ENCODE peak calls at places on chromosome 6, in seven cellular contexts. M is neural progenitor cell, Q is hepatocyte, N is OCI-LY7, D is SK-N-SH, S is HCT116, O is PC-3. H is an unnamed sample.

GRCh38 chr6:142398353-142398752 is 96.5 kb downstream of the ADGRG6 start:
- DNase-seq in M (no peak), Q (no peak), N (no peak), D (no peak), S (no peak), O (no peak), H (no peak)

GRCh38 chr6:157597461-157598312 is 216.7 kb downstream of the ZDHHC14 start:
- DNase-seq in M (peak), Q (peak), N (peak), D (peak), S (peak), O (peak), H (peak)

GRCh38 chr6:35048631-35049083 is 92.5 kb downstream of the TCP11 start:
- DNase-seq in M (peak), Q (peak), N (peak), D (peak), S (no peak), O (no peak), H (peak)

GRCh38 chr6:3247255-3248146 is 11.2 kb upstream of the PSMG4 start:
- DNase-seq in M (peak), Q (peak), N (no peak), D (peak), S (no peak), O (peak), H (peak)

GRCh38 chr6:84284428-84285033 is 57.1 kb upstream of the CEP162 start:
- DNase-seq in M (peak), Q (peak), N (no peak), D (peak), S (peak), O (peak), H (peak)

GRCh38 chr6:105397987-105398386 is 4.9 kb downstream of the PREP start:
- DNase-seq in M (peak), Q (no peak), N (no peak), D (no peak), S (no peak), O (no peak), H (peak)

GRCh38 chr6:115591973-115592486 is 468.7 kb downstream of the FRK start:
- DNase-seq in M (no peak), Q (no peak), N (no peak), D (no peak), S (no peak), O (peak), H (no peak)

GRCh38 chr6:85496856-85497255 is 47.0 kb downstream of the NT5E start:
- DNase-seq in M (no peak), Q (no peak), N (no peak), D (no peak), S (no peak), O (no peak), H (no peak)

GRCh38 chr6:132695773-132696172 is 18.1 kb downstream of the VNN1 start:
- DNase-seq in M (no peak), Q (no peak), N (no peak), D (no peak), S (no peak), O (no peak), H (no peak)

GRCh38 chr6:56851104-56851503 is 103.8 kb upstream of the BEND6 start:
- DNase-seq in M (peak), Q (peak), N (no peak), D (peak), S (no peak), O (no peak), H (peak)

GRCh38 chr6:35677456-35677855 is 11.3 kb downstream of the FKBP5 start:
- DNase-seq in M (no peak), Q (no peak), N (no peak), D (no peak), S (no peak), O (no peak), H (no peak)

GRCh38 chr6:73032586-73032985 is 192.7 kb downstream of the KHDC1L start:
- DNase-seq in M (no peak), Q (no peak), N (no peak), D (no peak), S (peak), O (peak), H (no peak)

GRCh38 chr6:97687916-97688315 is 404.9 kb upstream of the MMS22L start:
- DNase-seq in M (no peak), Q (no peak), N (no peak), D (no peak), S (no peak), O (no peak), H (no peak)

GRCh38 chr6:7058250-7058923 is 49.4 kb upstream of the RREB1 start:
- DNase-seq in M (no peak), Q (peak), N (no peak), D (no peak), S (peak), O (peak), H (no peak)

GRCh38 chr6:135493218-135493961 is 4.2 kb downstream of the AHI1 start:
- DNase-seq in M (no peak), Q (no peak), N (no peak), D (no peak), S (no peak), O (peak), H (no peak)

GRCh38 chr6:135498178-135498841 is 770 bp upstream of the AHI1 start:
- DNase-seq in M (peak), Q (peak), N (peak), D (peak), S (peak), O (peak), H (peak)

GRCh38 chr6:135496805-135497411 is 632 bp downstream of the AHI1 start:
- DNase-seq in M (no peak), Q (no peak), N (no peak), D (no peak), S (no peak), O (no peak), H (no peak)

GRCh38 chr6:135499441-135500340 is 2.2 kb upstream of the AHI1 start:
- DNase-seq in M (no peak), Q (no peak), N (no peak), D (no peak), S (no peak), O (no peak), H (no peak)

GRCh38 chr6:135497412-135498177 is at the start of gene AHI1:
- DNase-seq in M (peak), Q (peak), N (peak), D (peak), S (peak), O (peak), H (peak)
- TF ChIP-seq CTCF in M (no peak), Q (no peak), N (peak), D (no peak), S (no peak), O (no peak), H (no peak)

GRCh38 chr6:16295060-16295459 is 56.7 kb downstream of the GMPR start:
- DNase-seq in M (no peak), Q (no peak), N (no peak), D (no peak), S (no peak), O (no peak), H (no peak)

GRCh38 chr6:16294371-16294770 is 56.0 kb downstream of the GMPR start:
- DNase-seq in M (no peak), Q (no peak), N (no peak), D (no peak), S (no peak), O (no peak), H (no peak)

GRCh38 chr6:16292432-16292831 is 54.0 kb downstream of the GMPR start:
- DNase-seq in M (no peak), Q (no peak), N (no peak), D (no peak), S (no peak), O (no peak), H (no peak)

GRCh38 chr6:16291739-16292138 is 53.4 kb downstream of the GMPR start:
- DNase-seq in M (no peak), Q (no peak), N (no peak), D (no peak), S (no peak), O (no peak), H (no peak)

DNA sequence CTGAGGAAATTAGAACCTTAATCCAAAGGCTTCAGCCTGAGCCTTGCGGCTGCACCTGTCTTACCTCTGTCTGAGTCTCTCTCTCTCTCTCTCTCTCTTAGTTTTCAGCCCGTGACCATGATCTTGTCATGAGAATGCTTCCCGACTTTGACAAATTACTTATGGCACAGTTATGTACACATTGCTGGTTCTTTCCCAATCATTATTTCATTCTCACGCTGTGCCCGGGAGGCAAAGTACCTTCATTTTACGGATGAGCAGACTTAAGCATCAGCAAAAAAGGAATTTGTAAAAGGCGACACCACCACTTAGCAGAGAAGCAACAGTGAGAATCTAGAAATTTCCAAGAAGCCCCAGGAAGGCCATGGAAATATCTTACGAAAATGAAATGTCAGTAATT is 54.6 kb downstream of the GMPR start:
- DNase-seq in M (no peak), Q (no peak), N (no peak), D (no peak), S (no peak), O (no peak), H (no peak)
- TF ChIP-seq EZH2phosphoT487 in M (no peak), Q (no peak), N (no peak), D (no peak), S (no peak), O (no peak), H (no peak)

GRCh38 chr6:94251878-94252277 is 832.5 kb upstream of the EPHA7 start:
- DNase-seq in M (peak), Q (no peak), N (no peak), D (no peak), S (no peak), O (no peak), H (no peak)

DNA sequence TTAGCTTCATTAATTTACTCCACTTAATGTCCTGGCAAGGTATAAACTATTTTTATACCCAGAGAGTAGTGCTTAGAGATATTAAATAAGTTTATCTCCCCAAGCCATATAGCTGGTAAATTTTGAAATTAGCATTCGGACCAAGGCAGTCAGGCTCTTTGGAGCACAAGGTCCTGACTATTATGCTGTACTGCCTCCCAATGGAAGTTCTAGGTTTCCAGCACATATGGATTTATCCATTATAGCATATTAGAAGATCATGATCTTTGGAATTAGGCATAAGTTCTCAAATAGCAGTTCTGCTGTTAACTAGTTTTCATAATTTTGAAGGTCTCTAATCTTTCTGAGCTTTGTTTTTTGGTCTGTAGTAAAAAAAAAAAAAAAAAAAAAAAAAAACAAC is 835.3 kb upstream of the EPHA7 start:
- DNase-seq in M (peak), Q (no peak), N (no peak), D (no peak), S (no peak), O (peak), H (peak)
- TF ChIP-seq CTCF in M (peak), Q (peak), N (no peak), D (peak), S (no peak), O (peak), H (peak)

GRCh38 chr6:139159016-139159415 is 24.1 kb downstream of the HECA start:
- DNase-seq in M (no peak), Q (no peak), N (no peak), D (no peak), S (no peak), O (no peak), H (no peak)
- TF ChIP-seq EZH2phosphoT487 in M (no peak), Q (no peak), N (no peak), D (no peak), S (no peak), O (no peak), H (no peak)

GRCh38 chr6:53394704-53395103 is 46.0 kb upstream of the ELOVL5 start:
- DNase-seq in M (no peak), Q (no peak), N (no peak), D (no peak), S (no peak), O (no peak), H (no peak)
- TF ChIP-seq CTCF in M (no peak), Q (no peak), N (no peak), D (no peak), S (no peak), O (no peak), H (no peak)

DNA sequence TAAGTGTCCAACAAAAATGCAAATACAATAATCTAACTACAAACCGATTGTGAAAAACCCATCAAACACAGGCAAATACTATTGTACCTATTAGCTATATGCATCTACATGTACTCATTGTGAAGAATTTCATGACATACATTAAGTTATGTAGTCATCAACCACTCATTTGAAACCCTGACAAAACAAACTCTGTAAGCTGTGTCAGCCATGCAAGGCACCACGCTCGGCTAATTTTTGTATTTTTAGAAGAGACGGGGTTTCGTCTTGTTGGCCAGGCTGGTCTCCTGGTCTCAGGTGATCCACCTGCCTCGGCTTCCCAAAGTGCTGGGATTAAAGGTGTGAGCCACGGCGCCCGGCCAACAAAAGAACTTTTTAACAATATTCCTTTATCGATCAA is 4.1 kb downstream of the CDK19 start:
- DNase-seq in M (no peak), Q (no peak), N (peak), D (no peak), S (no peak), O (peak), H (no peak)
- TF ChIP-seq EZH2phosphoT487 in M (no peak), Q (no peak), N (no peak), D (no peak), S (no peak), O (no peak), H (no peak)

GRCh38 chr6:15620616-15621015 is 42.2 kb downstream of the DTNBP1 start:
- DNase-seq in M (peak), Q (no peak), N (no peak), D (peak), S (no peak), O (no peak), H (peak)

GRCh38 chr6:15621203-15622044 is 41.4 kb downstream of the DTNBP1 start:
- DNase-seq in M (peak), Q (peak), N (no peak), D (peak), S (no peak), O (no peak), H (peak)

GRCh38 chr6:15622045-15622750 is 40.6 kb downstream of the DTNBP1 start:
- DNase-seq in M (no peak), Q (no peak), N (no peak), D (no peak), S (no peak), O (no peak), H (no peak)

GRCh38 chr6:15626160-15626559 is 36.7 kb downstream of the DTNBP1 start:
- DNase-seq in M (no peak), Q (no peak), N (no peak), D (no peak), S (no peak), O (no peak), H (no peak)

DNA sequence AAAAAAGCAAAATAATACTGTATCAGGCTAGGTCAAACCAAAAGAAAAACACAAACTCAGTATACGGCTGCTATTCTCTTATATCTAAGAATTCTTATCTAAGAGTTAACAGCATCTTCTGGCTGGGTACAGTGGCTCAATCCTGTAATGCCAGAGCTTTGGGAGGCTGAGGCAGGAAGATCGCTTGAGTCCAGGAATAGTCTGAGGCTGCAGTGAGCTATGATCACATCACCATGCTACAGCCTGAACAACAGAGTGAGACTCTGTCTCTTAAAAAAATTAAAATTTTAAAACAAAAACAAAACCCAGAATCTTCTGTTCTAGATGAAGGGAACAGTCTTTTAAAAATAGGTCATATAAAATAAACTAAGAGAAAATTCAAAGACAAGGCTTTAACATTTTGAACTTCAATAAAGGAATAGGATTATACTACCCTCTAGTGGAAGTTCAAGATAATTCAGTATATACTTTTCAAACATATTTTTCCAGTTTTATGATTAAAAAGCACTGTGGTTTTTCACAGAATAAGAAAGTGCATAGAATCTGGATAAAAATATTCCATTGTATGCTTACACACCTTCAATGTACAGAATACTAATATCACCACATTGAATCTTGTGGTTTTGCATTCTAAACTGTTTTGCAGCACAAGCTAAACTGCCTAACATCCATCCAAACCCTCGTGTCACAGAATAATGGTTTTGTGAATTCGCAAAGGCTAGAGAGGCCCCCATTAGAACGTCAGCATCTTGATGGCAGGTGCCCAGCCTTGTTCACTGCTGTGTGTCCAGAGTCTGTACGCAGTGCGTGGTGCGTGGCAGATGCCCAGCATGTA is 39.3 kb downstream of the DTNBP1 start:
- DNase-seq in M (no peak), Q (peak), N (peak), D (no peak), S (no peak), O (peak), H (peak)
- TF ChIP-seq CTCF in M (peak), Q (peak), N (peak), D (peak), S (peak), O (peak), H (peak)

GRCh38 chr6:82833481-82833880 is 232.2 kb downstream of the UBE3D start:
- DNase-seq in M (no peak), Q (no peak), N (no peak), D (no peak), S (no peak), O (no peak), H (no peak)

GRCh38 chr6:82840571-82840970 is 225.1 kb downstream of the UBE3D start:
- DNase-seq in M (no peak), Q (no peak), N (no peak), D (no peak), S (no peak), O (peak), H (no peak)

GRCh38 chr6:82841309-82841708 is 224.3 kb downstream of the UBE3D start:
- DNase-seq in M (no peak), Q (no peak), N (no peak), D (no peak), S (no peak), O (no peak), H (peak)

GRCh38 chr6:82832811-82833210 is 232.8 kb downstream of the UBE3D start:
- DNase-seq in M (no peak), Q (no peak), N (no peak), D (no peak), S (no peak), O (peak), H (no peak)

DNA sequence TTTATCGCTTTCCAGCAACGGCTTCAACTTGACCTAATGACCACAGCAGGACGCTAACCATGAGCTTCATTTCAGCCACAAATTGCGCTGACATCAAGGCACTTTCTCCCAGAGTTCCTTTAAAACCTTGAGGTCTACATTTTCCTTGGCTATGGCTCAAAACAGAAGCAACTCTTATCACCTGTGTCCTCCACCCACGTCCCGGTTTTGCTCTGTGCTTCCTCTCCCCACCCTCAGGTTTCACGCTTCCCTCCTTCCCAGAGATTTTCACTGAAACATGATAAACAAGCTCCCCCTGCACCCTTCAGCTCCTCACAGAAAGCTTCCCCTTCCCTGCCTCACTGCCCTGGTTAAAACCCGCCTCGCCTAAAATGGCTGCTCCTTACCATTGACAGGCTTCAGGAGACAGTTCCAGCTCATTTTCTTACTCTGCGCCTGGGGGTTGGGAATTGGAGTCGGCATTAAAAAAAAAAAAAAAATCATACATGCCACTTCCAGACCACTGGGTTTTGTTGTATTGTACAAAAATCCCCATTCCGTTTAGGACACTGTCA is 229.5 kb downstream of the UBE3D start:
- DNase-seq in M (no peak), Q (no peak), N (no peak), D (no peak), S (no peak), O (no peak), H (peak)
- TF ChIP-seq EZH2phosphoT487 in M (no peak), Q (no peak), N (no peak), D (no peak), S (no peak), O (no peak), H (no peak)

H was measured in GM23338.